ENCODE peak calls at places on chromosome 15, in ten cellular contexts. F is A172; E is GM13977; K is foreskin fibroblast; O is K562; J is NCI-H446 treated with DMSO at 0.1 percent for 48 hours; W is stimulated activated CD8-positive, alpha-beta memory T cell treated with anti-CD3 and anti-CD28 coated beads, Interleukin-4, amount 100 ng/mL, for 1 hour; D is HCEC 1CT; H is HT-29; A is mesenchymal stem cell. M is an unnamed sample.

GRCh38 chr15:77376770-77377169 is 43.1 kb downstream of the PEAK1 start:
- DNase-seq in F (no peak), E (no peak), K (no peak), O (no peak), J (no peak), W (no peak), D (no peak), H (no peak), A (no peak), M (no peak)

GRCh38 chr15:65862682-65863081 is 6.6 kb upstream of the RAB11A start:
- DNase-seq in F (peak; percentile 81), E (peak; percentile 51), K (peak; percentile 59), O (peak; percentile 83), J (peak; percentile 58), W (no peak), D (peak; percentile 84), H (peak; percentile 71), A (peak; percentile 78), M (peak; percentile 38)

GRCh38 chr15:77819841-77820728 is 187.4 kb upstream of the LINGO1 start:
- DNase-seq in F (peak; percentile 18), E (no peak), K (peak; percentile 20), O (peak; percentile 69), J (no peak), W (no peak), D (no peak), H (peak; percentile 51), A (peak; percentile 14), M (no peak)

GRCh38 chr15:34708422-34708821 is 46.4 kb downstream of the GJD2 start:
- DNase-seq in F (peak; percentile 47), E (peak; percentile 28), K (peak; percentile 76), O (peak; percentile 65), J (peak; percentile 9), W (no peak), D (peak; percentile 61), H (peak; percentile 83), A (peak; percentile 78), M (peak; percentile 55)

GRCh38 chr15:88218557-88219214 is 37.9 kb downstream of the NTRK3 start:
- DNase-seq in F (no peak), E (no peak), K (no peak), O (no peak), J (no peak), W (no peak), D (no peak), H (peak; percentile 5), A (no peak), M (no peak)

GRCh38 chr15:52010633-52011595 is 8.1 kb upstream of the MAPK6 start:
- DNase-seq in F (peak; percentile 68), E (no peak), K (peak; percentile 83), O (peak; percentile 46), J (no peak), W (no peak), D (peak; percentile 86), H (peak; percentile 61), A (peak; percentile 88), M (no peak)

GRCh38 chr15:83046558-83047127 is 20.4 kb downstream of the BTBD1 start:
- DNase-seq in F (peak; percentile 61), E (no peak), K (peak; percentile 72), O (no peak), J (no peak), W (no peak), D (peak; percentile 78), H (no peak), A (no peak), M (no peak)

GRCh38 chr15:57663262-57663661 is 43.3 kb upstream of the POLR2M start:
- DNase-seq in F (no peak), E (no peak), K (no peak), O (no peak), J (no peak), W (no peak), D (no peak), H (no peak), A (no peak), M (no peak)

GRCh38 chr15:73945109-73945508 is 18.8 kb downstream of the LOXL1 start:
- DNase-seq in F (no peak), E (no peak), K (no peak), O (no peak), J (no peak), W (no peak), D (no peak), H (no peak), A (no peak), M (no peak)

GRCh38 chr15:66076591-66077319 is 176.8 kb downstream of the MEGF11 start:
- DNase-seq in F (no peak), E (no peak), K (no peak), O (no peak), J (no peak), W (no peak), D (no peak), H (no peak), A (no peak), M (no peak)

GRCh38 chr15:80920271-80920699 is 69.3 kb downstream of the MESD start:
- DNase-seq in F (no peak), E (peak; percentile 43), K (no peak), O (no peak), J (no peak), W (no peak), D (no peak), H (no peak), A (no peak), M (no peak)

GRCh38 chr15:44775923-44776322 is 39.6 kb downstream of the TRIM69 start:
- DNase-seq in F (no peak), E (no peak), K (peak; percentile 24), O (no peak), J (no peak), W (no peak), D (no peak), H (peak; percentile 16), A (peak; percentile 13), M (no peak)

GRCh38 chr15:83698294-83698693 is 44.4 kb downstream of the ADAMTSL3 start:
- DNase-seq in F (peak; percentile 63), E (no peak), K (peak; percentile 72), O (no peak), J (no peak), W (no peak), D (peak; percentile 30), H (no peak), A (peak; percentile 52), M (no peak)

GRCh38 chr15:68655686-68656437 is 77.1 kb downstream of the CORO2B start:
- DNase-seq in F (no peak), E (no peak), K (no peak), O (no peak), J (no peak), W (no peak), D (no peak), H (no peak), A (no peak), M (no peak)

GRCh38 chr15:69991493-69991892 is 106.2 kb downstream of the TLE3 start:
- DNase-seq in F (no peak), E (no peak), K (no peak), O (no peak), J (no peak), W (no peak), D (no peak), H (no peak), A (no peak), M (no peak)

GRCh38 chr15:40420071-40420713 is 14.6 kb downstream of the IVD start:
- DNase-seq in F (no peak), E (no peak), K (no peak), O (no peak), J (no peak), W (no peak), D (no peak), H (peak; percentile 34), A (no peak), M (no peak)

GRCh38 chr15:53658827-53659226 is 100.6 kb downstream of the WDR72 start:
- DNase-seq in F (no peak), E (no peak), K (no peak), O (no peak), J (peak; percentile 85), W (no peak), D (no peak), H (peak; percentile 18), A (no peak), M (no peak)

M was measured in neuronal stem cell.